ENCODE peak calls at places on chromosomes 7 and 10, in seven cellular contexts. One of them, this sample, is unnamed. For H3K4me1, the result is how much of the 10 kb centered on the place peaks cover.

GRCh38 chr7:47580811-47581331 is 1.0 kb downstream of the TNS3 start:
- DNase-seq in A673: no peak
- DNase-seq in tibial artery: no peak
- DNase-seq in MM.1S: peak
- DNase-seq in ovary: no peak
- DNase-seq in IMR-90: peak
- DNase-seq in Karpas-422: peak
- DNase-seq in this sample: no peak

GRCh38 chr10:21499910-21500577 is 25.4 kb downstream of the SKIDA1 start:
- DNase-seq in A673: no peak
- DNase-seq in tibial artery: no peak
- DNase-seq in MM.1S: no peak
- DNase-seq in ovary: peak
- DNase-seq in IMR-90: no peak
- DNase-seq in Karpas-422: no peak
- DNase-seq in this sample: no peak

GRCh38 chr10:95741807-95742528 is 14.0 kb upstream of the ENTPD1 start:
- DNase-seq in A673: peak
- DNase-seq in tibial artery: peak
- DNase-seq in MM.1S: no peak
- DNase-seq in ovary: no peak
- DNase-seq in IMR-90: peak
- DNase-seq in Karpas-422: no peak
- DNase-seq in this sample: no peak

GRCh38 chr7:100943693-100944092 is 5.6 kb upstream of the MUC3A start:
- DNase-seq in A673: no peak
- DNase-seq in tibial artery: no peak
- DNase-seq in MM.1S: no peak
- DNase-seq in ovary: no peak
- DNase-seq in IMR-90: no peak
- DNase-seq in Karpas-422: no peak
- DNase-seq in this sample: no peak

GRCh38 chr7:20330797-20331230 is at the start of gene ITGB8:
- DNase-seq in A673: peak
- DNase-seq in tibial artery: peak
- DNase-seq in MM.1S: no peak
- DNase-seq in ovary: no peak
- DNase-seq in IMR-90: no peak
- DNase-seq in Karpas-422: peak
- DNase-seq in this sample: no peak

GRCh38 chr7:573496-574295 is 54.0 kb upstream of the PDGFA start:
- DNase-seq in A673: no peak
- DNase-seq in tibial artery: no peak
- DNase-seq in MM.1S: no peak
- DNase-seq in ovary: no peak
- DNase-seq in IMR-90: no peak
- DNase-seq in Karpas-422: no peak
- DNase-seq in this sample: no peak

GRCh38 chr7:144738708-144739314 is 97.0 kb downstream of the TPK1 start:
- DNase-seq in A673: peak
- DNase-seq in tibial artery: no peak
- DNase-seq in MM.1S: peak
- DNase-seq in ovary: no peak
- DNase-seq in IMR-90: no peak
- DNase-seq in Karpas-422: peak
- DNase-seq in this sample: no peak

GRCh38 chr7:142511801-142512200 is 237.5 kb upstream of the PRSS1 start:
- DNase-seq in A673: no peak
- DNase-seq in tibial artery: no peak
- DNase-seq in MM.1S: no peak
- DNase-seq in ovary: no peak
- DNase-seq in IMR-90: no peak
- DNase-seq in Karpas-422: no peak
- DNase-seq in this sample: no peak

GRCh38 chr7:63900394-63901203 is 98.0 kb upstream of the ZNF722 start:
- DNase-seq in A673: no peak
- DNase-seq in tibial artery: peak
- DNase-seq in MM.1S: peak
- DNase-seq in ovary: peak
- DNase-seq in IMR-90: no peak
- DNase-seq in Karpas-422: no peak
- DNase-seq in this sample: peak

GRCh38 chr10:75403144-75404022 is 1.8 kb upstream of the ZNF503 start:
- DNase-seq in A673: no peak
- DNase-seq in tibial artery: peak
- DNase-seq in MM.1S: no peak
- DNase-seq in ovary: peak
- DNase-seq in IMR-90: no peak
- DNase-seq in Karpas-422: no peak
- DNase-seq in this sample: peak

GRCh38 chr10:11171452-11171851 is 153.8 kb downstream of the CELF2 start:
- DNase-seq in A673: no peak
- DNase-seq in tibial artery: no peak
- DNase-seq in MM.1S: peak
- DNase-seq in ovary: no peak
- DNase-seq in IMR-90: no peak
- DNase-seq in Karpas-422: no peak
- DNase-seq in this sample: no peak
- H3K4me1 ChIP-seq in A673: under half
- H3K4me1 ChIP-seq in tibial artery: under half
- H3K4me1 ChIP-seq in MM.1S: under half
- H3K4me1 ChIP-seq in ovary: under half
- H3K4me1 ChIP-seq in IMR-90: under half
- H3K4me1 ChIP-seq in Karpas-422: under half
- H3K4me1 ChIP-seq in this sample: under half

DNA sequence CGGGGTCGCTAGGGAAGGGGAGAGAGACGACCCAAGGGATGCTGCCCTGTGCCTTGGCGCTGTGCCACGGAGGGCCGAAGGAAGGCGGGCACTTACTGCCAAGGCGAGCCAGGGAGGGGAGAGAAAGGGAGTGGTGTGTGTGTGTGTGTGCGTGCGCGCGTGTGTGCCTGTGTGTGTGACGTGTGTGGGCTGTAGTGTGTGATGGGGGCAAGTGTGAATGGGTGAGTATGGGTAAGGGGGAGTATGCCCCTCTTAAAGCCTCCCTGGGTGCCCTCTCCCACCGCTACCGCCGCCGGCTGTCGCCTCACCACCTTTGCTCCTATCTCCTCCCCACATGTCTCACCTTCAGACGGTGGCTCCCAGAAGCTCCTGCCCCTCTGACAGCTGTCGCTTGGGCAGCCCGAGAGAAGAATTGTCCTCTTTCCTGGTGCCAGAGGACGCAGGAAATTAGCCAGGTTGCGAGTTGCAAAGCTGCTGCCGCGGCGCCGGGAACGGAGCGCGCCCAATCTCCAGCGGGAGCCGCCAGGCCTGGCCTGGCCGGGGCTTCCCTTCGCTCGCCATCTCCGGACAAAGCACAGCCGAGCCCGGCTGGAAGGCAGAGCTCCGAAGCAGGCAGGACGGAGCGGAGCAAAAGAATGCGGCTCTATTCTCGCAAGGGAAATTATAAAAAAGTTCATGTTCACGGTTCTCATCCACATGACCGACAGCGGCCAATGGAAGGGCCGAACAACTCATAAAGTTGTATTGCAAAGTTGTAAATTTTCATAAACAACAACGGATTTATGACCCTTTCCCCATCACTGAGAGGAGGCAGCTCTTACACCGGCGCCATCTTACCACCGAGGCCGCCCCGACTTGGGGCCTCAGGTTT is at the start of gene HOXA3:
- DNase-seq in A673: no peak
- DNase-seq in tibial artery: peak
- DNase-seq in MM.1S: no peak
- DNase-seq in ovary: peak
- DNase-seq in IMR-90: peak
- DNase-seq in Karpas-422: no peak
- DNase-seq in this sample: no peak
- H3K27ac ChIP-seq in A673: no peak
- H3K27ac ChIP-seq in tibial artery: peak
- H3K27ac ChIP-seq in MM.1S: no peak
- H3K27ac ChIP-seq in ovary: no peak
- H3K27ac ChIP-seq in IMR-90: peak
- H3K27ac ChIP-seq in Karpas-422: peak
- H3K27ac ChIP-seq in this sample: peak

DNA sequence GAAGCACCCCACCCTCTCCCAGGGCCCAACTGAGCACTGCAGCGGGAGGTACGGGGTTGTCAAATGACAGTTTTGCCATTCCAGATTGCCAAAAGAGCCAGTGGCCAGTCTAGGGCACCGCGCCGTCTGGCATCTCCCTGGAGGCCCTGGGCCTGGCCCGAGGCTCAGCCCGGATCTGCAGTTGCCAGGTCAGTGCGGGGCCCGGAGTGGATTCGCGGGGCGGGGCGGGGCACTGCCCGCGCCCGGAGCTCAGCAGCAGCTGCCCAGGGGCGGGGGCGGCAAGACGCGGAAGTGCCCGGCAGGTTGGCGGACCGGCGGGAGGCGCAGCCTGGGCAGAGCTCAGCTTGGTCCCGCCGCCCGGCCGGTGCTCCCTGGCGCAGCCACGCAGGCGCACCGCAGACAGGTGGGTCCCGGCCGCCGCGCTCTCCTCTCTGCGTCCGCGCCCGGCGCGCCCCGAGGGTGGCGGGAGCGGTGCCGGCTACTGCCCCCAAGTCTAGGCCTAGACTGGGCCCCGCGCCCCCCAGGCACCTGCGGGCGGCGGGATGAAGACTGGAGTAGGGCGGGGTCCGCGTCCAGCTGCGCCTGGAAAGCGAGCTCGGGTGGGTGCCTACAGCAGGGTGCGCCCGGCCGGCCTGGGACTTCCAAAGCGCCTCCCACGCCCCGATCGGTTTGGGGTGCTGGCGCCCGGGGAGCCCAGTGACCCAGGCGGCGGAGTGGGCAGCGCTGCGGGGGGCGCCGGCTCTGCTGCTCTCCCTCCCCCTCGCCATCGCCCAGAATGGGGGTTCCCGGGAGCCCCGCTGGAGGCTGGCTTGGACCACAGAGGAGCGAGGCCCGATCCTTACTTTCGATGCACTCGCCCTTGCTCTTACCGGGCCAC is at the start of gene IRF5:
- DNase-seq in A673: no peak
- DNase-seq in tibial artery: no peak
- DNase-seq in MM.1S: peak
- DNase-seq in ovary: no peak
- DNase-seq in IMR-90: no peak
- DNase-seq in Karpas-422: peak
- DNase-seq in this sample: no peak
- H3K4me1 ChIP-seq in A673: under half
- H3K4me1 ChIP-seq in tibial artery: under half
- H3K4me1 ChIP-seq in MM.1S: half or more
- H3K4me1 ChIP-seq in ovary: under half
- H3K4me1 ChIP-seq in IMR-90: under half
- H3K4me1 ChIP-seq in Karpas-422: under half
- H3K4me1 ChIP-seq in this sample: under half

GRCh38 chr7:121595949-121596692 is 200.0 kb upstream of the FAM3C start:
- DNase-seq in A673: peak
- DNase-seq in tibial artery: no peak
- DNase-seq in MM.1S: no peak
- DNase-seq in ovary: no peak
- DNase-seq in IMR-90: no peak
- DNase-seq in Karpas-422: no peak
- DNase-seq in this sample: no peak

GRCh38 chr7:121604627-121605296 is 208.7 kb upstream of the FAM3C start:
- DNase-seq in A673: peak
- DNase-seq in tibial artery: no peak
- DNase-seq in MM.1S: no peak
- DNase-seq in ovary: no peak
- DNase-seq in IMR-90: no peak
- DNase-seq in Karpas-422: no peak
- DNase-seq in this sample: no peak

GRCh38 chr7:121605297-121605640 is 209.2 kb upstream of the FAM3C start:
- DNase-seq in A673: peak
- DNase-seq in tibial artery: no peak
- DNase-seq in MM.1S: peak
- DNase-seq in ovary: no peak
- DNase-seq in IMR-90: peak
- DNase-seq in Karpas-422: no peak
- DNase-seq in this sample: no peak

GRCh38 chr7:121603886-121604285 is 207.8 kb upstream of the FAM3C start:
- DNase-seq in A673: no peak
- DNase-seq in tibial artery: no peak
- DNase-seq in MM.1S: no peak
- DNase-seq in ovary: no peak
- DNase-seq in IMR-90: no peak
- DNase-seq in Karpas-422: no peak
- DNase-seq in this sample: no peak

GRCh38 chr7:121599887-121600286 is 203.8 kb upstream of the FAM3C start:
- DNase-seq in A673: no peak
- DNase-seq in tibial artery: no peak
- DNase-seq in MM.1S: no peak
- DNase-seq in ovary: no peak
- DNase-seq in IMR-90: no peak
- DNase-seq in Karpas-422: no peak
- DNase-seq in this sample: no peak
- H3K27ac ChIP-seq in A673: no peak
- H3K27ac ChIP-seq in tibial artery: no peak
- H3K27ac ChIP-seq in MM.1S: no peak
- H3K27ac ChIP-seq in ovary: no peak
- H3K27ac ChIP-seq in IMR-90: no peak
- H3K27ac ChIP-seq in Karpas-422: no peak
- H3K27ac ChIP-seq in this sample: no peak

GRCh38 chr10:7494034-7494433 is 83.2 kb upstream of the SFMBT2 start:
- DNase-seq in A673: no peak
- DNase-seq in tibial artery: no peak
- DNase-seq in MM.1S: no peak
- DNase-seq in ovary: no peak
- DNase-seq in IMR-90: no peak
- DNase-seq in Karpas-422: no peak
- DNase-seq in this sample: no peak
- H3K4me1 ChIP-seq in A673: under half
- H3K4me1 ChIP-seq in tibial artery: under half
- H3K4me1 ChIP-seq in MM.1S: under half
- H3K4me1 ChIP-seq in ovary: under half
- H3K4me1 ChIP-seq in IMR-90: under half
- H3K4me1 ChIP-seq in Karpas-422: under half
- H3K4me1 ChIP-seq in this sample: under half

GRCh38 chr7:116455009-116455408 is 44.5 kb upstream of the CAV2 start:
- DNase-seq in A673: no peak
- DNase-seq in tibial artery: no peak
- DNase-seq in MM.1S: no peak
- DNase-seq in ovary: no peak
- DNase-seq in IMR-90: peak
- DNase-seq in Karpas-422: no peak
- DNase-seq in this sample: no peak
- H3K27ac ChIP-seq in A673: peak
- H3K27ac ChIP-seq in tibial artery: peak
- H3K27ac ChIP-seq in MM.1S: no peak
- H3K27ac ChIP-seq in ovary: no peak
- H3K27ac ChIP-seq in IMR-90: peak
- H3K27ac ChIP-seq in Karpas-422: no peak
- H3K27ac ChIP-seq in this sample: no peak

This sample was measured in ascending aorta.